ENCODE peak calls at places on chromosomes 5 and 9, in six cellular contexts. X, L, N, Y, U and P are unnamed samples.

GRCh38 chr5:43400082-43400481 is 12.1 kb downstream of the CCL28 start:
- DNase-seq in U (no peak), L (no peak), Y (no peak), N (no peak), X (no peak), P (no peak)

GRCh38 chr9:19102181-19102630 is 498 bp downstream of the HAUS6 start:
- DNase-seq in Y (peak; percentile 73), N (peak; percentile 52), L (no peak), X (no peak), U (no peak), P (no peak)

GRCh38 chr9:124000784-124001444 is 10.7 kb upstream of the LHX2 start:
- DNase-seq in L (no peak), N (no peak), X (no peak), U (no peak), Y (no peak), P (no peak)

GRCh38 chr5:60959156-60959555 is 14.2 kb downstream of the NDUFAF2 start:
- DNase-seq in X (no peak), N (no peak), Y (peak; percentile 16), U (no peak), L (no peak), P (peak; percentile 32)

GRCh38 chr5:88684136-88684500 is 198.9 kb downstream of the MEF2C start:
- DNase-seq in U (no peak), N (no peak), L (no peak), Y (no peak), X (no peak), P (no peak)

GRCh38 chr5:143932584-143932983 is 120.6 kb downstream of the HMHB1 start:
- DNase-seq in Y (no peak), X (no peak), U (no peak), N (no peak), L (no peak), P (no peak)

GRCh38 chr5:152331718-152332117 is 73.4 kb downstream of the NMUR2 start:
- DNase-seq in L (no peak), Y (no peak), N (no peak), X (no peak), U (no peak), P (no peak)

GRCh38 chr9:7216004-7216821 is 458.4 kb downstream of the KDM4C start:
- DNase-seq in X (no peak), Y (no peak), L (no peak), N (no peak), U (no peak), P (no peak)

GRCh38 chr5:14557203-14557725 is 24.3 kb upstream of the OTULINL start:
- DNase-seq in L (no peak), Y (no peak), U (no peak), X (no peak), N (no peak), P (no peak)

GRCh38 chr5:147567917-147568598 is 58.2 kb upstream of the DPYSL3 start:
- DNase-seq in X (no peak), U (no peak), N (no peak), Y (peak; percentile 7), L (peak; percentile 53), P (no peak)

GRCh38 chr5:140565780-140566095 is 1.1 kb downstream of the SLC35A4 start:
- DNase-seq in X (no peak), Y (no peak), N (no peak), L (no peak), U (no peak), P (no peak)

GRCh38 chr9:89820337-89820736 is 215.5 kb downstream of the GADD45G start:
- DNase-seq in U (no peak), L (no peak), N (no peak), X (no peak), Y (no peak), P (no peak)

GRCh38 chr9:132644251-132644650 is 25.5 kb downstream of the DDX31 start:
- DNase-seq in X (no peak), U (no peak), Y (peak; percentile 27), L (no peak), N (no peak), P (peak; percentile 8)

GRCh38 chr9:13769006-13769405 is 489.5 kb upstream of the MPDZ start:
- DNase-seq in Y (no peak), N (no peak), U (no peak), L (no peak), X (no peak), P (no peak)

GRCh38 chr5:15106530-15107283 is 235.1 kb upstream of the ANKH start:
- DNase-seq in L (no peak), Y (no peak), N (no peak), U (no peak), X (no peak), P (no peak)

GRCh38 chr5:84197542-84197941 is 187.1 kb downstream of the EDIL3 start:
- DNase-seq in L (no peak), Y (no peak), U (no peak), X (no peak), N (no peak), P (no peak)

GRCh38 chr5:173638126-173638525 is 21.7 kb upstream of the BOD1 start:
- DNase-seq in U (no peak), X (no peak), L (no peak), Y (no peak), N (no peak), P (no peak)

GRCh38 chr5:142316681-142317080 is 8.1 kb downstream of the SPRY4 start:
- DNase-seq in Y (no peak), U (no peak), N (no peak), X (no peak), L (no peak), P (no peak)

GRCh38 chr9:20623021-20623747 is 885 bp upstream of the MLLT3 start:
- DNase-seq in X (peak; percentile 25), L (no peak), Y (peak; percentile 25), U (no peak), N (peak; percentile 81), P (peak; percentile 78)

GRCh38 chr9:126935630-126936029 is 21.0 kb downstream of the RALGPS1 start:
- DNase-seq in Y (no peak), U (no peak), L (no peak), N (no peak), X (no peak), P (no peak)

GRCh38 chr5:113128931-113129330 is 152.3 kb downstream of the DCP2 start:
- DNase-seq in N (no peak), Y (no peak), L (no peak), U (no peak), X (no peak), P (no peak)

GRCh38 chr9:21993893-21994525 is at the start of gene CDKN2A:
- DNase-seq in L (no peak), X (no peak), Y (peak; percentile 90), U (peak; percentile 80), N (peak; percentile 68), P (peak; percentile 40)
- H3K4me3 ChIP-seq in L (peak within 1 kb of the TSS; percentile 86), X (peak within 1 kb of the TSS; percentile 78), Y (peak within 1 kb of the TSS; percentile 78), U (peak within 1 kb of the TSS; percentile 64), N (peak within 1 kb of the TSS; percentile 87), P (peak within 1 kb of the TSS; percentile 94)

DNA sequence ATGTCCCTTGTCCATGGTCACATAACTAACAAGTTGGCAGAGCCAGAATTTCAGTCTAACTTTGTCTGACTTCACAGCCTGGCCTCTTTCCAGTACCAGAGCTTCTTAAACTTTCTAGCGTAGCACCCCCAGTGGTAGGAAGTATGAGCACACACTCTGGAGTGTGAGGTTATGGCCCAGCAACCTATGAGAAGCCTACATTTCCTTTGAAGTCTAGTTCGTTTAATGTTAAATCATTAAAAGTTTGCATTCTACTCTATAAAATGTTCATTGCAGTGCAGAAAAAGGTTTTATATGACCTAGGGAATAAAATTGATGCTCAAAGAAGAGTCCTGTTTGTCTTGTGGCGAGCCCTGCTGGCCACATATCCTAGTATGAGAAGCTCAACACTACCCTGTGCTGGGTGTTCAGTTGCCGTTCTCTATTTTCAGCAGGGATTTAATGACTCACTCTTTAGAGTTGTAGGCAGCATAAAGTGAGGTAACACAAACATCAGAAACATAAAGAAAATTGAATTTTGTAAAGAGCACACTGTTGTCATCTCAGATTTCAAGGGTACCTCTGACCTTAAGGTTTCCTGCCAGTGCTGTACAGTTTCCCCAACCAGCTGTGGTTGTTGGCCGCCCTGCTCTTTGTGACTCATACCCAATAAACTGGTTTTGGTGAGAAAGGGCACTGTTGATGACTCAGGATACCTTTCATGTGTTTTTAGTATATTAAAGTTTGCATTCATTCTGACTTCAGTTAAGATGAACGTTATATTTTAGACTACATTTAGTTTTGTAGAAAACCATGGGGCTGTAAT is 14.3 kb downstream of the MCCC2 start:
- DNase-seq in Y (peak; percentile 64), L (peak; percentile 91), U (no peak), N (peak; percentile 88), X (peak; percentile 38), P (peak; percentile 93)
- H3K27ac ChIP-seq in Y (no peak overlapping the region), L (peak overlapping the region; percentile 65), U (peak overlapping the region; percentile 48), N (no peak overlapping the region), X (no peak overlapping the region), P (peak overlapping the region; percentile 84)

GRCh38 chr5:154757647-154758406 is 2.6 kb downstream of the LARP1 start:
- DNase-seq in U (no peak), X (peak; percentile 57), Y (peak; percentile 34), L (no peak), N (peak; percentile 48), P (peak; percentile 16)

GRCh38 chr5:154758977-154759376 is 3.8 kb downstream of the LARP1 start:
- DNase-seq in U (no peak), L (no peak), X (no peak), Y (no peak), N (no peak), P (no peak)

GRCh38 chr5:154756203-154756870 is 1.2 kb downstream of the LARP1 start:
- DNase-seq in X (peak; percentile 62), Y (peak; percentile 44), N (peak; percentile 59), L (no peak), U (peak; percentile 84), P (peak; percentile 32)

GRCh38 chr5:154756871-154757646 is 1.9 kb downstream of the LARP1 start:
- DNase-seq in X (peak; percentile 56), N (peak; percentile 63), U (peak; percentile 84), L (no peak), Y (peak; percentile 61), P (peak; percentile 50)

DNA sequence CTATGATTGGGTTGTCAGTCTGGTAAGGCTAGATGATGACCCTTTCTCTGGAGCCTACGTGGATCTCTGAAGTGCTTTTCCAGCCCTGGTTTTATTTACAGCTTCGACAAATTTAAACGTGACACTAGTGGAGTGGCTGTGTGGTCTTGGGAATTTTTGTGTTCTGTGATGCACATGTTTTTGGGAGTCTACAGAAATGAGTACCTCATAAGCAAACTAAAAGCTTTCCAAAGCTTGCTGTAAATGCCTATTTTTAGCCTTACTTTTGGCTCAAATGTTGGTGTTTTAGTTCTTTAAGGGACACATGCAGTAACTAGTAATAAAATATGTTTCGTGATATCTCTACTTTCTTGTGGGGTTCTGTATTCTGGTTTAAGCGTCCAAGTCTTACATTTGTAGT is 3.3 kb downstream of the LARP1 start:
- DNase-seq in N (no peak), L (no peak), X (no peak), U (no peak), Y (no peak), P (no peak)
- H3K4me3 ChIP-seq in N (peak overlapping the region; percentile 49), L (peak overlapping the region; percentile 46), X (no peak overlapping the region), U (peak overlapping the region; percentile 3), Y (peak overlapping the region; percentile 84), P (peak overlapping the region; percentile 73)

DNA sequence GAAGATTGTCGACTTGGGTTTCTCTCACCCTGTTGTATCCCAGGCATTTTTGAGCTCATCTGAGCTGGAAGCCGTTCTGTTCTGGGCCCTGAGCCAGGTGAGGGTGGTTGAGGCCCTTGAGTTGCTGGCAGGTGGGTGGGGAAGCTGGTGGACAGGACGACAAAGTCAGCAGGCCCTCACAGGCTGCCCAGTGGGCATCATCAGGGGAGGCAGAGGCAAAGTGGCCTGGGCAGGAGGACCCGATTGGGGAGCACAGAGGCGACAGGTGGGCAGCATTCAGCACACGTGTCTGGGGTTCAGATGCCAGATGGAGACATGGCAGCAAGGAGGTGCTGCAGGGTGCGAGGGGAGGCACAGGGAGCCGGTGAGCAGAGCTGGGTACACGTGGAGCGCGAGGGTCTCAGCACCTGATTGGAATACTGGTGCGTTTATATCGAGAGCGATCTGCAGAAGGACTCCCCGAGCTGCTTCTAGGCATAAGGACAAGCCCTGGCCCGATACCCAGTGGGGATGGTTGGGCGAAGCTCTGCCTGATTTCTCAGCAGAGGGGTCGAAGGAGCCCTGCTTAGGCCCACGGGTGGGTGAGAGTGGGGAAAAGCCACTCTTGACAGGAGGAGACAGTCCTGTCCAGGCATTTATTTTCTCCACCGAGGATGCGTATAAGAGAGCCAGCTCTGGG is 49.0 kb upstream of the SUSD3 start:
- DNase-seq in U (no peak), X (no peak), Y (no peak), L (no peak), N (no peak), P (no peak)
- H3K27ac ChIP-seq in U (no peak overlapping the region), X (no peak overlapping the region), Y (no peak overlapping the region), L (no peak overlapping the region), N (no peak overlapping the region), P (no peak overlapping the region)